ENCODE peak calls at places on chromosome 12, in six cellular contexts. A is AG04449, O is ovary, K is astrocyte, D is HFFc6, U is A549. X is an unnamed sample.
A peak's percentile ranks its signal among the peaks of the same experiment; 100 is the strongest.

GRCh38 chr12:70367268-70368141 is 1.4 kb downstream of the KCNMB4 start:
- DNase-seq in A (no peak), O (no peak), K (peak; percentile 5), D (no peak), U (no peak), X (no peak)

GRCh38 chr12:50617657-50618056 is 112.9 kb downstream of the DIP2B start:
- DNase-seq in A (no peak), O (no peak), K (no peak), D (no peak), U (no peak), X (no peak)

GRCh38 chr12:96187675-96188355 is 6.4 kb upstream of the ELK3 start:
- DNase-seq in A (no peak), O (no peak), K (peak; percentile 14), D (no peak), U (no peak), X (no peak)

GRCh38 chr12:67804168-67804567 is 155.6 kb downstream of the DYRK2 start:
- DNase-seq in A (no peak), O (no peak), K (no peak), D (no peak), U (no peak), X (no peak)

GRCh38 chr12:107436376-107436775 is 249.2 kb upstream of the PWP1 start:
- DNase-seq in A (peak; percentile 51), O (no peak), K (peak; percentile 84), D (peak; percentile 23), U (peak; percentile 15), X (no peak)

GRCh38 chr12:50224026-50224692 is 57.0 kb upstream of the CERS5 start:
- DNase-seq in A (no peak), O (no peak), K (peak; percentile 71), D (peak; percentile 62), U (peak; percentile 63), X (no peak)

GRCh38 chr12:21190016-21190415 is 59.0 kb downstream of the SLCO1B1 start:
- DNase-seq in A (no peak), O (no peak), K (no peak), D (no peak), U (no peak), X (no peak)

GRCh38 chr12:108609535-108610335 is 11.9 kb upstream of the TMEM119 start:
- DNase-seq in A (peak; percentile 23), O (peak; percentile 92), K (peak; percentile 84), D (peak; percentile 57), U (no peak), X (no peak)

GRCh38 chr12:131452444-131452860 is 258.4 kb upstream of the SFSWAP start:
- DNase-seq in A (no peak), O (no peak), K (no peak), D (no peak), U (peak; percentile 35), X (peak; percentile 64)

GRCh38 chr12:83010169-83010804 is 323.6 kb downstream of the TMTC2 start:
- DNase-seq in A (no peak), O (no peak), K (no peak), D (no peak), U (no peak), X (no peak)

GRCh38 chr12:2290091-2290490 is 237.3 kb downstream of the CACNA1C start:
- DNase-seq in A (no peak), O (no peak), K (no peak), D (no peak), U (no peak), X (no peak)

GRCh38 chr12:53098354-53098981 is 1.0 kb downstream of the IGFBP6 start:
- DNase-seq in A (peak; percentile 29), O (peak; percentile 58), K (peak; percentile 71), D (peak; percentile 76), U (peak; percentile 69), X (no peak)

DNA sequence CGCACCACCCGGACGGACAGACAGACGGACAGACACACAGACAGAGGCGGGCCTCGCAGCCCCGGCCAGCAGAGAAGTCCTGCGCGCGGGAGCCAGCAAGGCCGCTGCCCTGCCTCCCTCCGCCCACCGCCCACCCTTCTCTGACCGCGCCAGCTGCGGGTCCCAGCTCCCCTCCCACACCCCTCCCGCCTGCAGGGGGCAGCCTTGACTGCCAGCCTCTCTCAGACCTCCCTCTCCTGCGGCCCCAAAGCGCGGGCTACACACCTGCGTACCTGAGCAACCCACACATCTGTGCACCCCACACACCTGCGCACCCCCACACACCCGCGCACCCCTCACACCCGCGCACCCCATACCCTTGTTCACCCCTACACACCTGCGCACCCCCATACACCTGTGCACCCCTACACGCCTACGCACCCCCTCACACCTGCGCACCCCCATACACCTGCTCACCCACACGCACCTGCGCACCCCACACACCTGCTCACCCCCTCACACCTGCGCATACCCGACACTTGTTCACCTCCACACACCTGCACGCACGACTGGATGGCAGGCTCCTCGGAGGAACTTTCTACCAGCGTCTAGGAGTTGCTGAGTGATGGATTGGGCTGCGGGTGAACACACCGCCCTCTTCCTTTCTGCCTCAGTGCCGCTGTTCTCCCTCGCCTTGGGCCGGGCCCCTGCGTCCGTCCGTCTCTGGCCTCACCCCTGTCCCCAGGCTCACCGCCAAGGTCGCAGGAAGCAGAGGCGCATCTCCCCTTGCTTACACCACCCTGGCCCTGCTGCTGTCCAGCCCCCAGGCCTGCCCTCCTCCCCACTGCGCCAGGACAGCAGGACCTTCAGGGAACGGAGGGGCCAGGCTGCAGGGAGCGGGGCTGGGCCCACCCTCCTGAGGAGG is 20.8 kb upstream of the TMEM106C start:
- DNase-seq in A (no peak), O (no peak), K (no peak), D (no peak), U (no peak), X (peak; percentile 43)
- TF ChIP-seq CTCF in A (peak; percentile 15), O (no peak), K (no peak), D (peak; percentile 34), U (peak; percentile 21), X (no peak)

GRCh38 chr12:31589896-31590729 is 823 bp downstream of the DENND5B start:
- DNase-seq in A (no peak), O (peak; percentile 81), K (peak; percentile 49), D (peak; percentile 48), U (peak; percentile 62), X (peak; percentile 72)
- TF ChIP-seq CTCF in A (no peak), O (peak; percentile 7), K (no peak), D (peak; percentile 42), U (peak; percentile 28), X (no peak)

GRCh38 chr12:58920956-58921861 is 905 bp upstream of the LRIG3 start:
- DNase-seq in A (no peak), O (peak; percentile 42), K (no peak), D (no peak), U (no peak), X (peak; percentile 42)

GRCh38 chr12:58919271-58920101 is 818 bp downstream of the LRIG3 start:
- DNase-seq in A (no peak), O (no peak), K (peak; percentile 63), D (no peak), U (peak; percentile 34), X (no peak)

GRCh38 chr12:58918475-58918874 is 1.8 kb downstream of the LRIG3 start:
- DNase-seq in A (no peak), O (no peak), K (no peak), D (no peak), U (no peak), X (no peak)

GRCh38 chr12:58917699-58918334 is 2.5 kb downstream of the LRIG3 start:
- DNase-seq in A (no peak), O (no peak), K (no peak), D (no peak), U (no peak), X (no peak)

GRCh38 chr12:58920102-58920955 is at the start of gene LRIG3:
- DNase-seq in A (no peak), O (peak; percentile 95), K (peak; percentile 87), D (peak; percentile 80), U (peak; percentile 85), X (peak; percentile 84)
- TF ChIP-seq CTCF in A (no peak), O (no peak), K (no peak), D (peak; percentile 45), U (no peak), X (no peak)

DNA sequence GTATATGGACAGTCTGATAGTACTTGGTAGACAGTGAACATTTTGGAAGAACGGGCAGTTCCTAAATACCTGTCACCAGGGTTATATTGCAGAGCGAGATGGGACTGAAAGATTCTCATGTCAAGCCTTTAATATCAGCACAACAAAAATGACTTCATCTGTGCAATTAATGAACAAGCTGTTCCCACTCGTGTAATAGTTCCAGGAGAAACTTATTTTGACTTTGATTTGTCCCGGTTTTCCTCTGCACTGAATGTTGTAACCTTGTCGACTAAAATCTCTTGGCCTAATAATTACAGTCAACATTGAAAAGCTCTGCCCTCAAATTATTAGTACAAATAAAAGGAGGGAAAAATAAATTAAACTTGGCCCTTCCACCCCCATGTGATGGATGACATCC is 79.5 kb downstream of the WASHC3 start:
- DNase-seq in A (no peak), O (no peak), K (no peak), D (no peak), U (no peak), X (no peak)
- TF ChIP-seq CTCF in A (no peak), O (no peak), K (no peak), D (no peak), U (no peak), X (no peak)

GRCh38 chr12:48927261-48927660 is 2.0 kb upstream of the FKBP11 start:
- DNase-seq in A (peak; percentile 42), O (no peak), K (peak; percentile 53), D (no peak), U (no peak), X (no peak)

GRCh38 chr12:48925218-48925871 is at the start of gene FKBP11:
- DNase-seq in A (no peak), O (peak; percentile 71), K (peak; percentile 25), D (peak; percentile 35), U (peak; percentile 68), X (peak; percentile 59)

GRCh38 chr12:48929551-48929950 is 4.3 kb upstream of the FKBP11 start:
- DNase-seq in A (no peak), O (no peak), K (no peak), D (no peak), U (no peak), X (no peak)

GRCh38 chr12:48923117-48923516 is 2.2 kb downstream of the FKBP11 start:
- DNase-seq in A (no peak), O (no peak), K (no peak), D (no peak), U (no peak), X (no peak)

GRCh38 chr12:48924617-48925217 is 575 bp downstream of the FKBP11 start:
- DNase-seq in A (no peak), O (peak; percentile 70), K (peak; percentile 32), D (peak; percentile 21), U (peak; percentile 59), X (peak; percentile 61)
- TF ChIP-seq CTCF in A (peak; percentile 67), O (peak; percentile 43), K (peak; percentile 42), D (peak; percentile 68), U (peak; percentile 31), X (peak; percentile 51)

DNA sequence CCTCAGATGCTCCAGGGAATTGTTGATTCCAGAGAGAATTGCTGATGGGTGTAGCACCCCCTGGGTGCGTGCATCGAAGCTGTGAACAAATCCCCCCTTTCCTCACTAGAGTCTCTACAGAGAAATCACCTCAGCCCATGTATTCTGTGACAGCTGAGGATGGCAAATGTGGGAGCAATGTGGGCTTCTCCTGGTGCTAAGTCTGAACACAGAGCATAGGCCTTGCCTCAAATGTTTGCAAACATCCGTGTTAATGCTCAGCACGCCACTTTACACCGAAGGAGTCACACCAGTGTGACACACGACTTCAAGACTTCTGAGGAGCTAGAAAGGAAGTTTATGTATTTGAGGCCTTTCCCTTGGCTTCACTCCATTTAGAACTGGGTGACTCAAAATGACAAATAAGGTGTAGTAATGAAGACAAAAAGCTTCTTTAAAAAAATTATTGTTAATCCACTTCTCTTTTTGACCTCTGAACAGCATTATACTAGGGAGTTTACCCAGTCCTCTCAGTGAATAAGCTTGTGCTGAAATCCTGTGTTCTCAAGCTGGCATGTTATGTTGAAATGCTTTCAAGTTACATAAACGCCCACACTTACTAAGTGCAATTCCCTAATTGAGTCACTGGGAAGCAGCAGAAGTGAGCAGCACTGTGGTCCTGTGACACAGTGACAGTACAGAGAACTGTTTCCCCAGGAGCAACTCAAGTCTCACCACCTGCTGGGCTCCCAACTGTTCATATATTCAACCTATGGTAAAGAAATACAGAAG is 92.9 kb downstream of the FAR2 start:
- DNase-seq in A (peak; percentile 77), O (no peak), K (peak; percentile 87), D (peak; percentile 1), U (no peak), X (no peak)
- TF ChIP-seq CTCF in A (no peak), O (no peak), K (no peak), D (no peak), U (no peak), X (no peak)

X was measured in nephron progenitor cell.